ENCODE peak calls at places on chromosomes 4 and X, in seven cellular contexts. One of them, this sample, is unnamed.

GRCh38 chrX:152900937-152901445 is 3.1 kb downstream of the ZNF185 start:
- DNase-seq in NCI-H774: no peak
- DNase-seq in foreskin fibroblast: no peak
- DNase-seq in activated T-cell treated with anti-CD3 and anti-CD28 coated beads, Interleukin-2, amount 50 U/mL, for 4 hours: no peak
- DNase-seq in astrocyte: no peak
- DNase-seq in amniotic stem cell: no peak
- DNase-seq in HCT116: no peak
- DNase-seq in this sample: no peak

GRCh38 chr4:61401771-61402170 is 201.6 kb downstream of the ADGRL3 start:
- DNase-seq in amniotic stem cell: no peak
- DNase-seq in HCT116: no peak
- DNase-seq in NCI-H774: peak; percentile 10
- DNase-seq in foreskin fibroblast: no peak
- DNase-seq in astrocyte: no peak
- DNase-seq in activated T-cell treated with anti-CD3 and anti-CD28 coated beads, Interleukin-2, amount 50 U/mL, for 4 hours: no peak
- DNase-seq in this sample: no peak

GRCh38 chr4:3313139-3313538 is 20.3 kb downstream of the RGS12 start:
- DNase-seq in activated T-cell treated with anti-CD3 and anti-CD28 coated beads, Interleukin-2, amount 50 U/mL, for 4 hours: no peak
- DNase-seq in NCI-H774: no peak
- DNase-seq in amniotic stem cell: no peak
- DNase-seq in HCT116: no peak
- DNase-seq in astrocyte: no peak
- DNase-seq in foreskin fibroblast: no peak
- DNase-seq in this sample: no peak

GRCh38 chr4:185721949-185722316 is 90.1 kb downstream of the SORBS2 start:
- DNase-seq in HCT116: no peak
- DNase-seq in activated T-cell treated with anti-CD3 and anti-CD28 coated beads, Interleukin-2, amount 50 U/mL, for 4 hours: no peak
- DNase-seq in astrocyte: no peak
- DNase-seq in foreskin fibroblast: no peak
- DNase-seq in NCI-H774: no peak
- DNase-seq in amniotic stem cell: no peak
- DNase-seq in this sample: no peak

GRCh38 chr4:106681381-106681921 is 312.9 kb upstream of the GIMD1 start:
- DNase-seq in HCT116: no peak
- DNase-seq in amniotic stem cell: no peak
- DNase-seq in NCI-H774: no peak
- DNase-seq in foreskin fibroblast: no peak
- DNase-seq in activated T-cell treated with anti-CD3 and anti-CD28 coated beads, Interleukin-2, amount 50 U/mL, for 4 hours: no peak
- DNase-seq in astrocyte: no peak
- DNase-seq in this sample: no peak

GRCh38 chrX:153773741-153774575 is 6.9 kb upstream of the SRPK3 start:
- DNase-seq in amniotic stem cell: no peak
- DNase-seq in activated T-cell treated with anti-CD3 and anti-CD28 coated beads, Interleukin-2, amount 50 U/mL, for 4 hours: no peak
- DNase-seq in NCI-H774: no peak
- DNase-seq in foreskin fibroblast: no peak
- DNase-seq in HCT116: no peak
- DNase-seq in astrocyte: no peak
- DNase-seq in this sample: no peak

GRCh38 chr4:5798946-5799345 is 87.9 kb downstream of the EVC start:
- DNase-seq in foreskin fibroblast: no peak
- DNase-seq in amniotic stem cell: no peak
- DNase-seq in activated T-cell treated with anti-CD3 and anti-CD28 coated beads, Interleukin-2, amount 50 U/mL, for 4 hours: no peak
- DNase-seq in NCI-H774: no peak
- DNase-seq in HCT116: no peak
- DNase-seq in astrocyte: no peak
- DNase-seq in this sample: no peak

GRCh38 chr4:52939739-52940138 is 77.6 kb downstream of the RASL11B start:
- DNase-seq in NCI-H774: no peak
- DNase-seq in astrocyte: no peak
- DNase-seq in HCT116: no peak
- DNase-seq in foreskin fibroblast: no peak
- DNase-seq in amniotic stem cell: no peak
- DNase-seq in activated T-cell treated with anti-CD3 and anti-CD28 coated beads, Interleukin-2, amount 50 U/mL, for 4 hours: no peak
- DNase-seq in this sample: no peak

This sample was measured in activated T-helper 9 cell treated with anti-CD3 and anti-CD28 coated beads, Interleukin-2, amount 50 U/mL, for 16 hours.